ENCODE peak calls at places on chromosomes 2 and 18, in five cellular contexts. V is CD4-positive, CD25-positive, alpha-beta regulatory T cell; R is HL-60; H is Peyer's patch; Z is IMR-90. U is an unnamed sample.

GRCh38 chr2:62055724-62056336 is 140.1 kb upstream of the B3GNT2 start:
- DNase-seq in V (no peak), R (no peak), H (no peak), Z (no peak), U (peak)

GRCh38 chr2:30541680-30542079 is 94.6 kb downstream of the LCLAT1 start:
- DNase-seq in V (peak), R (no peak), H (no peak), Z (no peak), U (no peak)

GRCh38 chr18:48007955-48008701 is 77.7 kb upstream of the SMAD2 start:
- DNase-seq in V (peak), R (no peak), H (peak), Z (no peak), U (peak)

GRCh38 chr2:72539145-72539552 is 286.7 kb downstream of the EXOC6B start:
- DNase-seq in V (no peak), R (no peak), H (no peak), Z (peak), U (peak)

GRCh38 chr18:77876319-77876865 is 626.7 kb downstream of the GALR1 start:
- DNase-seq in V (no peak), R (no peak), H (no peak), Z (no peak), U (no peak)

GRCh38 chr18:53457068-53457467 is 767.4 kb downstream of the MBD2 start:
- DNase-seq in V (no peak), R (no peak), H (no peak), Z (no peak), U (no peak)

GRCh38 chr2:118530976-118531375 is 316.5 kb downstream of the EN1 start:
- DNase-seq in V (no peak), R (no peak), H (no peak), Z (no peak), U (peak)

GRCh38 chr2:67625671-67626070 is 228.5 kb downstream of the ETAA1 start:
- DNase-seq in V (no peak), R (no peak), H (no peak), Z (peak), U (peak)

GRCh38 chr2:239315308-239315707 is 85.5 kb downstream of the HDAC4 start:
- DNase-seq in V (no peak), R (no peak), H (no peak), Z (no peak), U (no peak)

GRCh38 chr2:219576505-219577388 is 4.6 kb downstream of the INHA start:
- DNase-seq in V (no peak), R (no peak), H (no peak), Z (peak), U (no peak)

GRCh38 chr2:73920577-73921545 is 5.8 kb upstream of the DGUOK start:
- DNase-seq in V (peak), R (no peak), H (peak), Z (peak), U (no peak)

GRCh38 chr2:120586507-120587283 is 149.0 kb upstream of the GLI2 start:
- DNase-seq in V (no peak), R (no peak), H (no peak), Z (no peak), U (no peak)

GRCh38 chr18:39260565-39260964 is 1695.0 kb upstream of the CELF4 start:
- DNase-seq in V (no peak), R (no peak), H (no peak), Z (no peak), U (no peak)

GRCh38 chr2:240232264-240232915 is 91.9 kb upstream of the OTOS start:
- DNase-seq in V (no peak), R (no peak), H (no peak), Z (no peak), U (no peak)

GRCh38 chr2:196836440-196836839 is 27.3 kb upstream of the C2orf66 start:
- DNase-seq in V (no peak), R (no peak), H (no peak), Z (peak), U (peak)

GRCh38 chr2:86241611-86242010 is 42.4 kb downstream of the MRPL35 start:
- DNase-seq in V (no peak), R (no peak), H (no peak), Z (no peak), U (no peak)

GRCh38 chr2:2333076-2333475 is 2.0 kb upstream of the MYT1L start:
- DNase-seq in V (no peak), R (no peak), H (no peak), Z (no peak), U (no peak)

DNA sequence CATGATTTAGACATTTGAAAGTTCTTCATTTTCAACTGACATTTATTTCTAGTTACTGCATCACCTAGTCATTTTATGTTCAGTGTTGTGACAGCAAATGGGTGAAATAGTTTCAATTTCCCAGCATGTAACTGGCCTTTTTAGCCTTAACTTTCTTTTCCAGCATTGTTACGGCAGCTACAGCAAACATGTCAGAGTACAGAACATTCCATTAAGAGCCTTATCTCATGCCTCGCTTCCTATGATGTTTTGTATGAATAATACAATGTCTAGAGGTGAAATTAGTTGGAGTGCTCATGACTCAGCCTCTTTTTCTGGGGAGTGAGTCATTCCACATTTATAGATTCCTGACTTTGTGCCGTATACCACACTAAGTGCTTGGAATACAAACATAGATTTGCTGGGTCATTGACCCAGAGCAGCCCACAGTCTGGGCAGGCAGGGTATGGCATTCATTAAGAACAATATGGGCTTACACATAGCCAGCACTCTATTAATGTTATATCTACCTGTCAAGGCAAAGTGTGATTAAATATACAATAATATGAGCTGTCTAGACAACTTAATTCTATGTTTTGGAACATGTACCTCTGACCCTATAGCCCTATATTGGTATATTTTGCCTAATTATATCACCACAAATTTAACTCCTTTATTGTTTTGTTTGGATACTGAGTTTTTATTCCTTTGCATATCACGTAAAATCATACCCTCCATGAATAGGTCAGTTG is 72.2 kb downstream of the MAP2 start:
- DNase-seq in V (no peak), R (no peak), H (no peak), Z (peak), U (peak)
- H3K4me3 ChIP-seq in V (no peak), R (no peak), H (no peak), Z (no peak), U (no peak)

DNA sequence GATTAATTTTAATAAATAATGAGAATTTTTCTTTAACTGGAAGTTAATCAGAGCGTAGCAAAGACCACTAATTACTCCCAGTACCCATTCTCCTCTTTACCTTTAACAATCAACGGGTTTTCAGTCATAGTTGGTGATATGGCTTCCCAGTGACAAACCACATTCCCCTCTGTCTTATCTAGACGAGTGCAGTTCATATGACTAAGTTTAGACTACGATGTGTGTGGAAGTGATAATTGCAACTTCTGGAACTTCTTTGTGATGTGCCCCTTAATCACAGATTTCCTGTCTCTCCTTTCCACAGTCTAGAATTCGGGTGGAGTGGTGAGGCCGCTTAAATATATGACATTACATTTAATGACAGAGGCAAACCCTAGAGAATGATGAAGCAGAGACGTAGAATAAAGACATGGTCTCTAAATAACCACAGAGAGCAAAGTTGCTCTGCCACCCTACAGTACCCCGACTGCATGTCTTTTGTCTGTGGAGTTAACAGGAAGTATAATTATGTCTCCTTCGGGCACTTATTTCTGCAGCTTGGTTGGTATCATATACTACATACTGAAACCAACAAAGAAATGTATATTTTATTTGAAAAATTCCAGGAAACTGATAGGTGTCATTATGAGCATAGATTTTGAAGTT is 693.3 kb upstream of the CDH7 start:
- DNase-seq in V (no peak), R (no peak), H (no peak), Z (no peak), U (no peak)
- H3K4me3 ChIP-seq in V (no peak), R (no peak), H (no peak), Z (no peak), U (no peak)

GRCh38 chr2:231336236-231336635 is 59.3 kb upstream of the B3GNT7 start:
- DNase-seq in V (no peak), R (no peak), H (peak), Z (no peak), U (no peak)
- H3K4me3 ChIP-seq in V (no peak), R (no peak), H (no peak), Z (no peak), U (no peak)

GRCh38 chr2:100139114-100139513 is 3.3 kb downstream of the AFF3 start:
- DNase-seq in V (no peak), R (no peak), H (no peak), Z (no peak), U (no peak)

GRCh38 chr2:100137877-100138570 is 4.4 kb downstream of the AFF3 start:
- DNase-seq in V (no peak), R (no peak), H (no peak), Z (no peak), U (no peak)

GRCh38 chr2:100140582-100140981 is 1.8 kb downstream of the AFF3 start:
- DNase-seq in V (no peak), R (peak), H (no peak), Z (no peak), U (no peak)

GRCh38 chr2:100142393-100142792 is at the start of gene AFF3:
- DNase-seq in V (peak), R (peak), H (no peak), Z (no peak), U (no peak)

GRCh38 chr2:100141906-100142305 is 484 bp downstream of the AFF3 start:
- DNase-seq in V (peak), R (no peak), H (no peak), Z (no peak), U (no peak)
- H3K4me3 ChIP-seq in V (peak), R (peak), H (peak), Z (no peak), U (no peak)

DNA sequence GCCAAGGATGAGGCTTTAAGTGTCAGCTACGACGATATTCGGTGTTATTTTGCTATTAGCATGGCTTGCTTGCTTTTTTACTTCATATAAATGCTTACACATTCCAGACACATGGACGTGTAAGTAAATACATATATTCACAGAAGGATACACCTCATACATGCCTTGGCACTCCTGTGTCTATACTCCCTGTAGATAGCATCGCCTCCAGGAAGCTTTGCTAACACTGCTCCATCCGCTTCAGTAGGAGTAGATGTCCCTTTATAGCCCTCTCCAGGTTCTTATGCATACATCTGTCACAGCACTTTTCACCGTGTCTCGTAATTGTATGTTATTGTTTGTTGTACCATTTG is 27.5 kb upstream of the KCTD1 start:
- DNase-seq in V (no peak), R (no peak), H (no peak), Z (no peak), U (no peak)
- H3K4me3 ChIP-seq in V (no peak), R (no peak), H (no peak), Z (no peak), U (no peak)